ENCODE peak calls at places on chromosomes 16 and 17, in six cellular contexts. I is A549, X is uterus, L is gastrocnemius medialis, G is IMR-90, W is sigmoid colon. V is an unnamed sample.

GRCh38 chr17:29891131-29891530 is 38.9 kb downstream of the SSH2 start:
- DNase-seq in G (no peak), X (no peak), W (no peak), I (no peak), L (no peak), V (no peak)

GRCh38 chr17:35588196-35588920 is 1.2 kb downstream of the AP2B1 start:
- DNase-seq in W (no peak), I (peak; percentile 93), X (no peak), L (no peak), G (peak; percentile 79), V (no peak)

GRCh38 chr16:85781685-85782370 is 17.5 kb downstream of the EMC8 start:
- DNase-seq in W (peak; percentile 87), G (peak; percentile 66), X (no peak), I (no peak), L (no peak), V (peak; percentile 83)

GRCh38 chr16:30112197-30113030 is 923 bp downstream of the GDPD3 start:
- DNase-seq in X (peak; percentile 61), I (peak; percentile 83), G (peak; percentile 42), L (no peak), W (peak; percentile 81), V (peak; percentile 51)

GRCh38 chr16:23081675-23082119 is 67.6 kb downstream of the USP31 start:
- DNase-seq in W (no peak), G (peak; percentile 35), I (peak; percentile 83), L (no peak), X (peak; percentile 46), V (no peak)

GRCh38 chr17:75897076-75898019 is 597 bp upstream of the TRIM65 start:
- DNase-seq in G (no peak), W (peak; percentile 84), I (no peak), X (peak; percentile 52), L (no peak), V (peak; percentile 61)

GRCh38 chr17:29826045-29826692 is 103.9 kb downstream of the SSH2 start:
- DNase-seq in X (no peak), L (no peak), I (no peak), G (no peak), W (no peak), V (no peak)

GRCh38 chr17:9472094-9472493 is 103.5 kb downstream of the STX8 start:
- DNase-seq in G (peak; percentile 16), W (no peak), X (no peak), I (no peak), L (no peak), V (no peak)

GRCh38 chr17:75404739-75405364 is 626 bp downstream of the GRB2 start:
- DNase-seq in G (peak; percentile 52), L (no peak), W (peak; percentile 80), I (peak; percentile 42), X (peak; percentile 43), V (peak; percentile 58)

GRCh38 chr16:3187798-3188674 is at the start of gene OR1F1:
- DNase-seq in I (peak; percentile 95), W (no peak), L (no peak), X (no peak), G (peak; percentile 80), V (no peak)

GRCh38 chr17:35313875-35314409 is 59.5 kb downstream of the SLFN11 start:
- DNase-seq in X (peak; percentile 26), I (no peak), G (no peak), L (no peak), W (no peak), V (no peak)

GRCh38 chr17:869067-869466 is 86.9 kb downstream of the MRM3 start:
- DNase-seq in X (peak; percentile 89), L (peak; percentile 91), I (no peak), G (peak; percentile 68), W (peak; percentile 94), V (no peak)

GRCh38 chr17:41647940-41648410 is 23.6 kb upstream of the KRT17 start:
- DNase-seq in W (peak; percentile 92), G (peak; percentile 54), X (peak; percentile 88), I (peak; percentile 82), L (peak; percentile 60), V (peak; percentile 88)

GRCh38 chr17:49216953-49217650 is 6.6 kb downstream of the ABI3 start:
- DNase-seq in I (no peak), X (peak; percentile 58), G (no peak), L (peak; percentile 43), W (peak; percentile 77), V (peak; percentile 65)

GRCh38 chr16:81558444-81559175 is 114.0 kb downstream of the CMIP start:
- DNase-seq in L (no peak), W (no peak), G (no peak), X (no peak), I (peak; percentile 82), V (peak; percentile 69)

GRCh38 chr16:87125206-87126155 is 191.7 kb downstream of the C16orf95 start:
- DNase-seq in G (no peak), I (no peak), W (peak; percentile 46), X (no peak), L (no peak), V (no peak)

GRCh38 chr16:87127766-87128147 is 189.4 kb downstream of the C16orf95 start:
- DNase-seq in L (no peak), W (no peak), X (no peak), I (no peak), G (no peak), V (no peak)

GRCh38 chr16:87126403-87127025 is 190.7 kb downstream of the C16orf95 start:
- DNase-seq in W (peak; percentile 15), G (no peak), X (no peak), L (no peak), I (no peak), V (no peak)

GRCh38 chr16:87129771-87130170 is 187.4 kb downstream of the C16orf95 start:
- DNase-seq in X (no peak), G (peak; percentile 37), L (no peak), I (no peak), W (peak; percentile 43), V (no peak)

DNA sequence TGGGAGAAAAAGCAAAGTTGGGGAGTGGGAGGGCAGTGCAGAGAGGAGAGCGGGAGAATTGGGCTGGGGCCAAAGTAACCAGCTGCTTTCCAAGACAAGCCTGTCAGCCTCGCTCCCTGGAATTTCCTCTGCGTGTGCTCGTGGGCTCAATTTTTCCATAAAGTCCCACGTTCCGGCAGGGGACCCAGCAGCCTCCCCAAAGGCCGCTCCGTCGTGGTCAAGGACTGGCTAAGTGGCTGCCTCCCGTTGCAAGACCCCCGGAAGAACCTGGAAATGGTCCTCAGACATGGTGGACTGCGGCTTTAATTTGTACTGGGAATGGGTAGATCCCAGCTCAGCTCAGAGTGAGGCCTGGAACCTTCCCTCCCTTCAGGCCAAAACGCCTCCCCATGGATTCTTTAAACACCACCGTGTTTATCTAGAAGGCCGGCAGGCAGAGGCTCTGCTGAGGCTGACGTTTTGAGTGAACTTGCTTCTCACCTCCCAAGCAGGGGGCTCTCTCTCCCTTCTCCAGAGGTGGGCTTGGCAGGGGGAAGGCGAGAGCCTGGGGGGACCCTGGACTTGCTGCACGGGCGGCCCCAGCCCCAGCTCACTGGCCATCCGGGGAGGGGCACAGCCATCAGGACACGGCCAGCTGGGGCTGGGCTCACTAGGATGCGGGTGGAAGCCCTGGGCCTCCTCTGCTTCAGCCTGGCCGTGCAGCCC is 190.0 kb downstream of the C16orf95 start:
- DNase-seq in L (no peak), I (no peak), G (peak; percentile 44), X (no peak), W (peak; percentile 69), V (no peak)
- H3K27ac ChIP-seq in L (no peak overlapping the region), I (no peak overlapping the region), G (peak overlapping the region; percentile 35), X (no peak overlapping the region), W (no peak overlapping the region), V (peak overlapping the region; percentile 56)

GRCh38 chr17:18183334-18184142 is at the start of gene ALKBH5:
- DNase-seq in W (peak; percentile 99), X (peak; percentile 99), G (peak; percentile 100), L (peak; percentile 98), I (peak; percentile 100), V (peak; percentile 98)
- TF ChIP-seq POLR2A in W (peak; percentile 77), X (peak; percentile 99), G (peak; percentile 92), L (peak; percentile 99), I (peak; percentile 72), V (peak; percentile 93)

DNA sequence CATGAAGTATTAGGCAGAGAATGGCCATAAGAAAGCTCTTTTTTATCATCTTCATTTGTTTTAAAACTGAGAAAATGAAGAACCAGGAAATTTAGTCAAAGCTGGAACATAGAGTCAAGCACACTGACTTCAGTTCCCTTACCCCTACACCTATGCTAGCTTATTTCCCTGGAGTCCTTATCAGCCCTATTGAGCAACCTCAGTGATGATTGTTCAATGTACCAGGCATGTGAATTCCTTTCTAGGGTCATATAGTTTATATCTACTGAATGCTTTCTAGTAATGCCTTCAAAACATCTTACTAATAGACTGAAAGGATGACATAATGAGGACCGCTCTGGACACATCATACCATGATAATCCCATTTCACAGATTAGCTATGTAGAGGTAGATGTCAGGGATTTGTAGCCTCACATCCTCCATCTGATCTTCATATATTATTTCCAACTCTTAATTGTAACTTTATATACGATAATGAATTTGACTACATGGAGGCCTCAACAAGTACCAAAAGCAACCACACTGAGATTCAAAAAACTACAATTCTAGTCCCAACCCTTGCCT is 460.4 kb upstream of the DYNLRB2 start:
- DNase-seq in I (no peak), L (no peak), W (no peak), G (no peak), X (no peak), V (no peak)
- H3K9me3 ChIP-seq in I (no peaks in the 10 kb centered on the region), L (no peaks in the 10 kb centered on the region), W (no peaks in the 10 kb centered on the region), G (no peaks in the 10 kb centered on the region), X (no peaks in the 10 kb centered on the region), V (no peaks in the 10 kb centered on the region)

GRCh38 chr17:7223375-7223774 is 3.6 kb downstream of the ACADVL start:
- DNase-seq in W (no peak), L (no peak), G (no peak), X (no peak), I (no peak), V (no peak)

GRCh38 chr17:7224661-7225111 is 4.9 kb downstream of the ACADVL start:
- DNase-seq in W (no peak), L (no peak), G (no peak), I (no peak), X (no peak), V (no peak)

GRCh38 chr17:7225711-7226331 is 6.1 kb downstream of the ACADVL start:
- DNase-seq in W (no peak), G (no peak), L (no peak), X (no peak), I (no peak), V (no peak)

GRCh38 chr17:7222972-7223292 is 3.2 kb downstream of the ACADVL start:
- DNase-seq in L (no peak), I (no peak), W (peak; percentile 66), G (no peak), X (no peak), V (peak; percentile 28)

GRCh38 chr17:7224110-7224509 is 4.4 kb downstream of the ACADVL start:
- DNase-seq in G (no peak), I (no peak), L (no peak), X (no peak), W (no peak), V (no peak)
- H3K27ac ChIP-seq in G (no peak overlapping the region), I (no peak overlapping the region), L (no peak overlapping the region), X (no peak overlapping the region), W (no peak overlapping the region), V (no peak overlapping the region)

DNA sequence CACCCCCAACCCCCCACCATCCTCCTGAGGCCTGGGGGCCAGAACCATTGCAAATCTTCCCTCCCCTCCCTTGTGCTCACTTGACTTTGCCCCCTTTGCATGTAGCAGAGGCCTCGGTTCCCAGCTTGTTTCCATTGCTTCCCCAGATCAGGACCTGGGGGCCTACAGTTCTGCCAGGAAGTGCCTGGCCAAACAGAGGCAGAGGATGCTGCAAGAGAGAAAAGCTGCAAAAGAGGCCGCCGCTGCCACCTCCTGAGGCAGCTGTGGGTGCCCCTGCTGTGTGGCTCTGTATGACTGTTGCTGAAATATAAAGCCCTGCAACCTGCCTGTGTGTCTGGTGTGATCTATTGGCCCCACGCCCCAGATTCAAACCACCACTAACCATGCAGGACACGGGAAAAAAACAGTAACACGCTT is 2.3 kb downstream of the NDUFB10 start:
- DNase-seq in X (no peak), W (no peak), I (peak; percentile 51), L (no peak), G (no peak), V (no peak)
- TF ChIP-seq POLR2A in X (no peak), W (no peak), I (no peak), L (no peak), G (no peak), V (no peak)

V was measured in right lobe of liver.